ENCODE peak calls at places on chromosomes 6 and 20, in four cellular contexts. M, L, C and P are unnamed samples.

GRCh38 chr20:41697861-41698559 is 79.8 kb upstream of the CHD6 start:
- DNase-seq in L (no peak), C (peak), M (no peak), P (peak)

GRCh38 chr6:156402227-156402626 is 375.0 kb upstream of the ARID1B start:
- DNase-seq in M (no peak), L (no peak), C (no peak), P (no peak)

GRCh38 chr20:33211817-33212424 is 5.2 kb upstream of the BPIFA3 start:
- DNase-seq in C (peak), M (no peak), L (no peak), P (peak)

GRCh38 chr20:44598413-44599290 is 16.3 kb downstream of the PKIG start:
- DNase-seq in C (no peak), M (peak), L (peak), P (no peak)

GRCh38 chr6:111810321-111811235 is 62.7 kb downstream of the FYN start:
- DNase-seq in M (no peak), C (no peak), L (no peak), P (no peak)

GRCh38 chr6:169738204-169738971 is 13.0 kb downstream of the DYNLT2 start:
- DNase-seq in M (no peak), L (peak), C (no peak), P (peak)

GRCh38 chr6:39171489-39172376 is 56.7 kb upstream of the SAYSD1 start:
- DNase-seq in L (no peak), M (no peak), C (no peak), P (no peak)

GRCh38 chr6:110856296-110856695 is 18.3 kb upstream of the AMD1 start:
- DNase-seq in M (no peak), L (no peak), C (no peak), P (no peak)

GRCh38 chr6:26330835-26331808 is 33.9 kb upstream of the BTN3A2 start:
- DNase-seq in C (no peak), L (no peak), M (no peak), P (no peak)

GRCh38 chr6:130893277-130893676 is 66.1 kb downstream of the SMLR1 start:
- DNase-seq in C (no peak), L (no peak), M (no peak), P (no peak)

GRCh38 chr6:16338577-16339262 is 100.3 kb downstream of the GMPR start:
- DNase-seq in M (peak), C (peak), L (peak), P (peak)

GRCh38 chr6:159929819-159930218 is 39.0 kb downstream of the MAS1 start:
- DNase-seq in M (no peak), C (no peak), L (no peak), P (peak)

GRCh38 chr6:159203304-159204005 is 34.3 kb downstream of the FNDC1 start:
- DNase-seq in M (no peak), C (no peak), L (no peak), P (no peak)

GRCh38 chr20:8764289-8764962 is 304.5 kb upstream of the PLCB4 start:
- DNase-seq in M (no peak), C (no peak), L (no peak), P (peak)

GRCh38 chr20:58056021-58056591 is 172.3 kb downstream of the ANKRD60 start:
- DNase-seq in L (no peak), M (no peak), C (peak), P (no peak)

GRCh38 chr6:121748376-121748775 is 312.9 kb downstream of the GJA1 start:
- DNase-seq in C (no peak), L (no peak), M (no peak), P (peak)

GRCh38 chr20:64079273-64080012 is at the start of gene RGS19:
- DNase-seq in C (peak), L (peak), M (peak), P (peak)

GRCh38 chr6:3745566-3746118 is 5.9 kb downstream of the PXDC1 start:
- DNase-seq in C (no peak), L (no peak), M (no peak), P (no peak)

GRCh38 chr6:11271637-11272036 is 39.2 kb upstream of the NEDD9 start:
- DNase-seq in L (no peak), M (no peak), C (no peak), P (peak)

GRCh38 chr20:15241696-15242095 is 904.3 kb upstream of the FLRT3 start:
- DNase-seq in M (no peak), L (no peak), C (no peak), P (no peak)

GRCh38 chr20:39029324-39029820 is 67.2 kb downstream of the DHX35 start:
- DNase-seq in C (no peak), M (no peak), L (no peak), P (no peak)

GRCh38 chr20:33846291-33846916 is 35.3 kb downstream of the CHMP4B start:
- DNase-seq in M (peak), L (peak), C (peak), P (peak)

GRCh38 chr6:148144917-148145521 is 197.6 kb upstream of the SASH1 start:
- DNase-seq in M (peak), L (peak), C (peak), P (peak)

GRCh38 chr6:129105035-129105434 is 222.1 kb downstream of the LAMA2 start:
- DNase-seq in C (no peak), L (no peak), M (no peak), P (peak)

DNA sequence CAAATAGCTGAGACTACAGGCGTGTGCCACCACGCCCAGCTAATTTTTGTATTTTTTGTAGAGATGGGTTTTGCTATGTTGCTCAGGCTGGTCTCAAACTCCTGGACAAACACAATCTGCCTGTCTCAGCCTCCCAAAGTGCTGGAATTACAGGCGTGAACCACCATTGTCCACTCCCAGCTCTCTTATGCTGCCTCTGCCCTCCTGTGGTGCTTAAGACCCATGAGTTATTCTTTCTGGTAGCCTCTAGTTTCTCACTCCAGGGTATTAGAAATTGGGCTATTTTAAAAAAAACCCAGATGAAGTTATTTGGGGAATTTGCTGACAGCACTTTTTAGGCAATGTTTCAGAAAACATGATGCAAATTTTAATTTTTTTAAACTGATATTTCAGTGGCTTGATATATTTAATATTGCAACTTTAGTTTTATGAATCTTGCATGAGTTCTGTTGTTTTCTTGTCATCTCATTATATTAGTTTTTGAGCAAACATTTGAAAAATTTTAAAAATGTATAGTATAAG is 114.0 kb upstream of the FOXO3 start:
- DNase-seq in M (no peak), C (no peak), L (no peak), P (no peak)
- TF ChIP-seq CTCF in M (no peak), C (no peak), L (no peak), P (no peak)

DNA sequence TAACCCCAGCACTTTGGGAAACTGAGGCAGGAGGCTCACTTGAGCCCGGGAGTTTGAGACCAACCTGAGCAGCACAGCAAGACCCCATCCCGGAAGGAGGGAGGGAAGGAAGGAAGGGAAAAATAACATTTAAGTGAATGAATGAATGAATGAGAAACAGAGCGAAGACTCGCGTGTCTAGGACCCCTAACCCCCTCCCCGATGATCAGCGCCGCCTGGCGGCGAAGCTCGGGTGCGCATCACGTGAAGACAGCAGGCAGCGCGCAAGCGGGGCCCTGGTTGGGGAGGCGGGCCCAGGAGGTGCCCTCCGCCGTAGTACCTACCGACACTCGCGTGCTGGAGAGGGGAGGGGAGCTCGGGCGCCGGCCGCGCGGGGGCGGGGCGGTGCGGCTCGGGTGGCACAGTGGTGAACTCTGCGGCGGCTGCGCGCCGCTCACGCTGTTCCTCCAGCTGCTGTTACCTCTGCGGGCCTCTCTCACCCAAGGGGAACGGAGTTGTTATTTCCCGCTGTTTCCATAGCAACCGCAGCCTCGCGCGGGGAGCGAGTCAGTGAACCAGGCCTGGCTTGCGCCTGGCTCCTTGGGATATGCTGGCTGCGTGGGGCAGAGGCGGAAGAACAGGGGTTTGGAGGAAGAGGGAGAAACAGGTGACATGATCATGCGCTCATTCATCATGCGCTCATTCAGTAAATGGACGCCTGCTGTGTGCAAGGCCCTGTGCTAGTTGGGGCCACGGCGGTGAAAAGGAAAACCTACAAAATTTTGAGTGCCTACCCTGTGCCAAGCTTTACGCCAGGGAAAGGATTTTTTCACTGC is 2.0 kb upstream of the DCDC2 start:
- DNase-seq in L (peak), C (peak), M (peak), P (peak)
- H3K27ac ChIP-seq in L (peak), C (no peak), M (no peak), P (no peak)

DNA sequence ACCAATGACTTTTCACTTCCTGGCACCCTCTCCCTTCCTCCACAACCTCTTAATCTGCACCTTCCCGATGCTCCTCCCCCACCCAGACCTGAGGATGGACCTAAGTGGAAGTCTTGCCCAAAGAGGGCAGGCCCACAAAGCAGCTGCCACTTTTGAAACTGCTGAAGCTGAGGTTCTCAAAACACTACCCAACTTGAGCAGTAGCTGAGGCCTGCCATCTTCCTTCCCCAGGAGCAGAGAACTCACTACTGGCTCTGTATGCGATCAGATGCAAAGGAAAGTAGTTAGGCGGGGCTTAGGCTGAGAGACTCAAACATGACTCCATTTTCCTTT is 1.5 kb downstream of the HM13 start:
- DNase-seq in M (no peak), C (no peak), L (no peak), P (no peak)
- H3K4me3 ChIP-seq in M (peak), C (no peak), L (peak), P (peak)

GRCh38 chr6:37022135-37022863 is 16.8 kb downstream of the FGD2 start:
- DNase-seq in M (no peak), L (no peak), C (no peak), P (no peak)

GRCh38 chr6:37019065-37019450 is 13.6 kb downstream of the FGD2 start:
- DNase-seq in C (no peak), L (no peak), M (no peak), P (no peak)

GRCh38 chr6:37018152-37019064 is 13.0 kb downstream of the FGD2 start:
- DNase-seq in L (peak), C (peak), M (peak), P (peak)

GRCh38 chr6:37020426-37021211 is 15.2 kb downstream of the FGD2 start:
- DNase-seq in C (no peak), M (no peak), L (no peak), P (no peak)

GRCh38 chr6:37021356-37022129 is 16.1 kb downstream of the FGD2 start:
- DNase-seq in C (peak), M (no peak), L (no peak), P (peak)
- TF ChIP-seq CTCF in C (no peak), M (peak), L (no peak), P (peak)

DNA sequence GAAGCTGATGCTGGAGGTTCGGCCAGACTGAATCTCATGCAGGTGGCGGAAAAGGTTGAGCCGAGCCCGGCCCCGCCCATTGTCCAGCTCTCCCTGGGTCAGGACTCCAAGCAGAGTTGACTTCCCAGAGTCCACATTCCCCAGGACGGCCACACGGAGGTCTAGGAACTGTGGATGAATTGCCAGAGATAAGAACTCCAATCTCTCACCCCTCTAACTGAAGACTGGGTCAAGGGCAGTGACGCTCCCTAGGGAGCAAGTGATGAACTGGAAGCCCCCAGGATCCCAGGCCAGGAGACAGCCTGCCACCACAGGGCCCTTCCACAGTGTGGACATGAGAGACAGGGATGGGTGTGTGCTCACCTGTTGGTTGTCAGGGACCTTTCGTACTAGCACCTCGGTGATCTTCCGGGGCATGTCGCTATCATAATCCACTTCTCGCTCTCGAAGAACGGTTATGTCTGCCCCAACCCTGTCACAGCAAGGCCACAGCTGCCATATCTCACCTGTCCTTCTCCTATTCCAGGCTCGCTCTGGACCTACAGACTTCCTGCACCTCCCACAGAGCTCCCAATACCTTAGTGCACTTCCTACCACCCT is 3.6 kb downstream of the GTPBP2 start:
- DNase-seq in C (peak), L (peak), M (no peak), P (no peak)
- H3K27ac ChIP-seq in C (no peak), L (no peak), M (no peak), P (no peak)

DNA sequence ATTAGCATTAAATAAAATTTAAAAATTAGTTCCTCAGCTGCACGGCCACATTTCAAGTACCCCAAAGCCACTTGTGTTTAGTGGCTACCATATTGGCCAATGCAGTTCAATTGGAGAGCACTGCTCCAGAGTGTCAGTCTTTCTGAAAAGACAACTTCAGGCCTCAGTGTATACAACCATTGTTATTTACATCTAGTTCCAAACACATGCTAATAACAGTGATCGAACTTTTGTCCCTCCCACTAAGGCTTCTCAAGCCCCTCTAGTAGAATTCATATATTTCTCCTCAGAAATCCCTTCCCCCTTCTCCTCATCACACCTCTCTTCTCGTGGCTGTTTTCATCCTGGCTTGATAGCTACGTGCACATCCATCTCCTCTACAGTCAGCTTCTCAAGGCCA is 32.9 kb downstream of the HIVEP2 start:
- DNase-seq in C (no peak), M (no peak), L (no peak), P (no peak)
- H3K4me3 ChIP-seq in C (no peak), M (no peak), L (no peak), P (no peak)